ENCODE peak calls at places on chromosomes 13 and 19, in nine cellular contexts. K, Y, F, A, G, H, P, U and S are unnamed samples.

GRCh38 chr13:112892759-112893569 is 76.0 kb upstream of the MCF2L start:
- DNase-seq in K (no peak), Y (peak; percentile 46), F (no peak), A (no peak), G (peak; percentile 64), H (no peak), P (no peak), U (no peak), S (peak; percentile 38)

GRCh38 chr19:44644391-44645016 is 794 bp downstream of the PVR start:
- DNase-seq in K (peak; percentile 71), Y (no peak), F (no peak), A (no peak), G (peak; percentile 45), H (no peak), P (no peak), U (peak; percentile 32), S (peak; percentile 41)

GRCh38 chr19:41703602-41704293 is 4.7 kb upstream of the CEACAM5 start:
- DNase-seq in K (no peak), Y (no peak), F (no peak), A (no peak), G (no peak), H (no peak), P (no peak), U (no peak), S (no peak)

GRCh38 chr19:6743714-6744380 is 4.4 kb downstream of the TRIP10 start:
- DNase-seq in K (no peak), Y (no peak), F (no peak), A (no peak), G (no peak), H (no peak), P (no peak), U (no peak), S (no peak)

GRCh38 chr13:47249296-47249695 is 352.4 kb upstream of the HTR2A start:
- DNase-seq in K (no peak), Y (no peak), F (no peak), A (no peak), G (no peak), H (peak; percentile 12), P (no peak), U (no peak), S (no peak)

GRCh38 chr13:42906257-42906656 is 85.8 kb downstream of the EPSTI1 start:
- DNase-seq in K (no peak), Y (no peak), F (no peak), A (no peak), G (no peak), H (no peak), P (no peak), U (no peak), S (peak; percentile 16)

GRCh38 chr19:43872547-43873336 is 45.6 kb downstream of the ZNF283 start:
- DNase-seq in K (no peak), Y (no peak), F (no peak), A (no peak), G (no peak), H (peak; percentile 5), P (no peak), U (no peak), S (no peak)

GRCh38 chr13:64505511-64505910 is 2724.6 kb downstream of the PCDH9 start:
- DNase-seq in K (peak; percentile 4), Y (no peak), F (no peak), A (no peak), G (no peak), H (peak; percentile 34), P (no peak), U (no peak), S (no peak)

GRCh38 chr13:32179708-32180107 is 135.5 kb downstream of the ZAR1L start:
- DNase-seq in K (no peak), Y (no peak), F (no peak), A (no peak), G (no peak), H (no peak), P (no peak), U (no peak), S (no peak)

GRCh38 chr19:33226550-33227241 is 1.0 kb upstream of the SLC7A10 start:
- DNase-seq in K (no peak), Y (peak; percentile 37), F (no peak), A (no peak), G (no peak), H (no peak), P (no peak), U (peak; percentile 9), S (peak; percentile 65)

GRCh38 chr19:12237143-12237839 is 57.4 kb downstream of the ZNF44 start:
- DNase-seq in K (no peak), Y (no peak), F (no peak), A (no peak), G (no peak), H (no peak), P (no peak), U (no peak), S (no peak)

GRCh38 chr19:8513687-8514504 is at the start of gene ZNF414:
- DNase-seq in K (peak; percentile 95), Y (peak; percentile 93), F (peak; percentile 95), A (peak; percentile 98), G (peak; percentile 100), H (peak; percentile 97), P (peak; percentile 98), U (peak; percentile 98), S (peak; percentile 99)

GRCh38 chr13:84812078-84812477 is 929.8 kb upstream of the SLITRK1 start:
- DNase-seq in K (no peak), Y (no peak), F (no peak), A (no peak), G (no peak), H (no peak), P (no peak), U (no peak), S (no peak)

GRCh38 chr19:51521796-51522195 is 9.7 kb downstream of the SIGLEC6 start:
- DNase-seq in K (no peak), Y (no peak), F (no peak), A (no peak), G (no peak), H (no peak), P (no peak), U (no peak), S (no peak)

GRCh38 chr13:32330438-32330837 is 15.1 kb downstream of the BRCA2 start:
- DNase-seq in K (peak; percentile 18), Y (no peak), F (no peak), A (no peak), G (no peak), H (peak; percentile 91), P (no peak), U (no peak), S (no peak)

GRCh38 chr13:29924482-29924884 is 74.1 kb upstream of the UBL3 start:
- DNase-seq in K (peak; percentile 60), Y (no peak), F (no peak), A (no peak), G (no peak), H (peak; percentile 81), P (no peak), U (no peak), S (no peak)

GRCh38 chr19:56372281-56372680 is 21.1 kb downstream of the ZNF582 start:
- DNase-seq in K (no peak), Y (no peak), F (no peak), A (no peak), G (no peak), H (no peak), P (no peak), U (no peak), S (no peak)

GRCh38 chr13:90233933-90234672 is 1113.4 kb upstream of the MIR17HG start:
- DNase-seq in K (no peak), Y (no peak), F (no peak), A (no peak), G (no peak), H (peak; percentile 6), P (no peak), U (no peak), S (no peak)

GRCh38 chr19:29610213-29610573 is 4.1 kb downstream of the POP4 start:
- DNase-seq in K (no peak), Y (no peak), F (peak; percentile 38), A (no peak), G (no peak), H (no peak), P (no peak), U (no peak), S (no peak)

GRCh38 chr19:29609636-29610035 is 3.6 kb downstream of the POP4 start:
- DNase-seq in K (no peak), Y (no peak), F (no peak), A (no peak), G (no peak), H (no peak), P (no peak), U (no peak), S (no peak)

GRCh38 chr19:29612801-29613595 is 6.9 kb downstream of the POP4 start:
- DNase-seq in K (no peak), Y (no peak), F (no peak), A (no peak), G (no peak), H (no peak), P (no peak), U (no peak), S (no peak)

GRCh38 chr19:29612121-29612520 is 6.0 kb downstream of the POP4 start:
- DNase-seq in K (no peak), Y (no peak), F (no peak), A (no peak), G (no peak), H (no peak), P (no peak), U (no peak), S (no peak)

GRCh38 chr19:29610574-29611271 is 4.6 kb downstream of the POP4 start:
- DNase-seq in K (peak; percentile 76), Y (peak; percentile 74), F (peak; percentile 68), A (peak; percentile 84), G (peak; percentile 90), H (peak; percentile 83), P (peak; percentile 67), U (peak; percentile 92), S (peak; percentile 83)
- TF ChIP-seq CTCF in K (peak; percentile 83), Y (peak; percentile 93), F (peak; percentile 82), A (peak; percentile 86), G (peak; percentile 84), H (peak; percentile 93), P (peak; percentile 89), U (peak; percentile 86), S (peak; percentile 85)

GRCh38 chr13:26074706-26075105 is 22.9 kb upstream of the SHISA2 start:
- DNase-seq in K (no peak), Y (no peak), F (no peak), A (no peak), G (no peak), H (peak; percentile 13), P (no peak), U (no peak), S (no peak)
- TF ChIP-seq CTCF in K (no peak), Y (no peak), F (no peak), A (no peak), G (no peak), H (no peak), P (no peak), U (no peak), S (no peak)

DNA sequence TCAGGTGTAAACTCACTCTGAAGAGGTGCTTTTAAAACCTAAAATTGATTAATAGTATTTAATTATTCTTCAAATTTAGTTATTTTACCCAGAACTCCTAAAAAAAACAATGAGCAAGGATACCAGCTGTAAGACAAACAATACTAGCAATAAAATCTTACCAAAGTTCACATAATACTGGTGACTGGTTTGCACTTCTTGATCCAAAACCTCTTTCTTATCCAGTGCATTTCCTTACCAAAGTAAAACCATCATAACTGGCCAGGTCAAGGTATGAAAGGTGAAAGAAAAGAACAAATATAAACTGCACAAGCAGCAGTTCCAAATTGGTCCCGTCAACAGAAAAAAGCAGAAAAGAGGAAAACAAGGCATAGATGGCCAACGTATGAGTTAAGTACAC is 62.7 kb downstream of the PSPC1 start:
- DNase-seq in K (no peak), Y (no peak), F (no peak), A (no peak), G (no peak), H (no peak), P (no peak), U (no peak), S (no peak)
- TF ChIP-seq CTCF in K (no peak), Y (no peak), F (no peak), A (no peak), G (no peak), H (no peak), P (no peak), U (no peak), S (no peak)

GRCh38 chr19:39372047-39372802 is 18.7 kb downstream of the PAF1 start:
- DNase-seq in K (no peak), Y (no peak), F (no peak), A (peak; percentile 92), G (no peak), H (peak; percentile 99), P (peak; percentile 72), U (no peak), S (no peak)
- TF ChIP-seq CTCF in K (no peak), Y (no peak), F (no peak), A (no peak), G (no peak), H (no peak), P (no peak), U (no peak), S (no peak)